ENCODE peak calls at places on chromosomes 6 and 20, in nine cellular contexts. Q, Z, K, P, J, X, T, F and W are unnamed samples.

GRCh38 chr20:46060301-46060881 is 29.4 kb downstream of the NCOA5 start:
- DNase-seq in P (no peak), T (no peak), X (no peak), J (no peak), F (no peak), Z (no peak), K (no peak), Q (no peak), W (peak; percentile 31)

GRCh38 chr6:25960689-25961088 is 1.9 kb upstream of the TRIM38 start:
- DNase-seq in J (no peak), T (no peak), Z (no peak), X (no peak), F (no peak), P (no peak), K (no peak), Q (no peak), W (no peak)

GRCh38 chr20:11001767-11002540 is 328.2 kb upstream of the JAG1 start:
- DNase-seq in Q (no peak), T (no peak), Z (peak; percentile 29), F (peak; percentile 91), J (no peak), K (no peak), P (no peak), X (no peak), W (no peak)

GRCh38 chr6:54267798-54268197 is 40.4 kb upstream of the TINAG start:
- DNase-seq in Z (no peak), Q (no peak), P (no peak), J (peak; percentile 65), K (peak; percentile 29), F (peak; percentile 3), X (no peak), T (no peak), W (no peak)

GRCh38 chr6:128739112-128739511 is 143.8 kb upstream of the LAMA2 start:
- DNase-seq in J (no peak), P (no peak), T (no peak), K (no peak), Q (no peak), Z (no peak), F (no peak), X (no peak), W (no peak)

GRCh38 chr20:50304883-50305635 is 114.4 kb downstream of the CEBPB start:
- DNase-seq in Z (peak; percentile 94), J (peak; percentile 93), Q (peak; percentile 95), T (no peak), F (no peak), X (peak; percentile 97), K (peak; percentile 97), P (peak; percentile 92), W (no peak)

GRCh38 chr6:3294921-3295871 is 36.4 kb downstream of the PSMG4 start:
- DNase-seq in Q (no peak), J (no peak), X (peak; percentile 7), T (no peak), P (no peak), K (peak; percentile 6), F (no peak), Z (peak; percentile 91), W (no peak)

GRCh38 chr20:460707-461106 is 1.6 kb downstream of the TBC1D20 start:
- DNase-seq in J (peak; percentile 68), K (peak; percentile 64), Q (no peak), P (no peak), Z (peak; percentile 26), T (no peak), F (peak; percentile 54), X (no peak), W (no peak)

GRCh38 chr6:108164815-108165706 is 761 bp upstream of the NR2E1 start:
- DNase-seq in K (no peak), Z (no peak), T (no peak), P (no peak), F (no peak), X (no peak), Q (no peak), J (no peak), W (no peak)

GRCh38 chr6:46491789-46492547 is 719 bp upstream of the RCAN2 start:
- DNase-seq in Q (peak; percentile 50), F (peak; percentile 14), Z (peak; percentile 26), K (peak; percentile 36), P (peak; percentile 77), T (peak; percentile 13), X (peak; percentile 50), J (peak; percentile 69), W (no peak)

GRCh38 chr20:11776687-11777086 is 141.0 kb upstream of the BTBD3 start:
- DNase-seq in Z (no peak), F (no peak), Q (no peak), P (no peak), X (no peak), K (no peak), T (no peak), J (no peak), W (no peak)

DNA sequence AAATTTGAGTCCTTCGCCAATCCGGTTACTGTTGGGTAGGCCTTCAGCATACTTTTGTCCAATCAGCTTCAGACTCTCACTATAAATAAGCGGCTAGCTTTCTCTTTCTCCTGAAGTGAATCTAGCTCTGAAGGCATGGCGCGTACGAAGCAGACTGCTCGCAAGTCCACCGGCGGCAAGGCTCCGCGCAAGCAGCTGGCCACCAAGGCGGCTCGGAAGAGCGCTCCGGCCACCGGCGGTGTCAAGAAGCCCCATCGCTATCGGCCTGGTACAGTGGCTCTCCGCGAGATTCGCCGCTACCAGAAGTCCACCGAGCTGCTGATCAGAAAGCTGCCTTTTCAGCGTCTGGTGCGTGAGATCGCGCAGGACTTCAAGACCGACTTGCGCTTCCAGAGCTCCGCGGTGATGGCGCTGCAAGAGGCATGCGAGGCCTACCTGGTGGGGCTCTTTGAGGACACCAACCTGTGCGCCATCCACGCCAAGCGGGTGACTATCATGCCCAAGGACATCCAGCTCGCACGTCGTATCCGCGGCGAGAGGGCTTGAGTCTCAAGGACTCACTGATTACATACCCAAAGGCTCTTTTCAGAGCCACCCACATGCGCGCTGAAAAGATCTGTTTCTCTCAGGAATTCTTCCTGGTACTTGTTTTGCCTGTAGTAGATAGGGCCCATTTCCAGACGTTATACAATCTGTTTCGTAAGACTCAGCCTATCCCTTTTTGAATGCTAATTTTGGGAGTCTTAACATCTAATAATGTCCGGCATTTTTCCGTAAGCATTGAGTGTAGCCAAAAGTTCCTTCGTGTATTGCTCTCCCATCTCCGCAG is 102.0 kb downstream of the OR2B2 start:
- DNase-seq in P (peak; percentile 78), K (peak; percentile 77), J (peak; percentile 92), T (peak; percentile 40), F (peak; percentile 80), X (peak; percentile 90), Q (peak; percentile 69), Z (peak; percentile 33), W (peak; percentile 98)
- TF ChIP-seq POLR2A in P (peak; percentile 69), K (peak; percentile 99), J (peak; percentile 98), T (peak; percentile 100), F (peak; percentile 97), X (peak; percentile 97), Q (peak; percentile 97), Z (peak; percentile 76), W (peak; percentile 95)

GRCh38 chr6:37551446-37551845 is 51.8 kb upstream of the CCDC167 start:
- DNase-seq in K (no peak), J (no peak), F (no peak), T (no peak), P (no peak), X (no peak), Z (no peak), Q (no peak), W (no peak)
- TF ChIP-seq POLR2A in K (no peak), J (no peak), F (no peak), T (no peak), P (no peak), X (no peak), Z (no peak), Q (no peak), W (no peak)

DNA sequence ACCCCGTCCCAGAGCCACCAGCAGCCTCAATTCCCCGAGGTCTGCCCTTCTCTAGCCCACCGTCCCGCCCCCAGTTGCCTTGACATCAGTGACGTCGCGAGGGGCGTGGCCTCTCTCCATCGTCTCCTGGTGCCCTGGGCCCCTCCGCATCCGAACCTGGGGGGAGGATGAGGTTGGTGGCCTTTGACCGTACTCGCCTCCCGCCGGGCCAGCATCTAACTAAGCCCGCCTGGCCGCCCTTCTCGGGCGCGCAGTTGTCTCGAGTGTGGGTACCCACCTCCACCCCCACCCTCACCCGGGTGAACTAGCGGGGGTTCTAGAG is 5.5 kb upstream of the ARMC12 start:
- DNase-seq in T (peak; percentile 88), K (peak; percentile 97), Q (peak; percentile 98), X (peak; percentile 99), J (peak; percentile 98), Z (peak; percentile 93), P (peak; percentile 98), F (peak; percentile 81), W (peak; percentile 72)
- TF ChIP-seq POLR2A in T (peak; percentile 58), K (peak; percentile 64), Q (peak; percentile 92), X (peak; percentile 89), J (peak; percentile 39), Z (no peak), P (peak; percentile 75), F (peak; percentile 17), W (peak; percentile 88)

GRCh38 chr6:27472182-27472616 is 706 bp downstream of the ZNF184 start:
- DNase-seq in J (peak; percentile 75), X (peak; percentile 69), P (no peak), F (peak; percentile 33), T (peak; percentile 19), Z (peak; percentile 19), Q (peak; percentile 53), K (peak; percentile 62), W (peak; percentile 62)
- TF ChIP-seq POLR2A in J (no peak), X (no peak), P (no peak), F (no peak), T (no peak), Z (no peak), Q (no peak), K (no peak), W (no peak)

DNA sequence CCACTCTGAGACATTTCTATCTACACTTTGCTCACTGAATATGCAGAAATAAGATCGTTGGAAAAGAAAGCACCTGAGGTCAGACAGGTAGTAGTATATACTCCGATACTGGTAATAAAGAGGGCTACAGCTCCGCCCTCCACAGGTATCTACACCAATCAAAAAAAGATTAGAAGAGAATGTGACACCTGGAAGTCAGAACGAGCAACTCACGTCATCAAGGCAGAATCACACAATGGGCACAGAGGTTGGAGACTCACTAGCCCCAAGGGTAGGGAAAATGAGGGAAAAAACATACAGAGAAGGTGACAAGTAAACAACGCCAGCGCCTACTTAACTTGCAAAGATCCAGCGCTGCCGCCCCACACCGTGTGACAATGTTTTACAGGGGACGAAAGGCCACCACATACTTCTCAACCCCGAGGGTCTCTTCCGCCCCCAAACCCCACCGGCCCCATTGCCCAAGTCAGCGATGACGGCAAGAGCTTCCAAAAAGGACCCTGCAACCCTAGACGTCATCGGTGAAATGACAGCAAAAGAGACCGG is 656 bp downstream of the LMBRD1 start:
- DNase-seq in Q (no peak), P (no peak), F (peak; percentile 5), K (peak; percentile 66), T (no peak), J (peak; percentile 54), X (no peak), Z (peak; percentile 24), W (no peak)
- TF ChIP-seq POLR2A in Q (no peak), P (no peak), F (no peak), K (peak; percentile 55), T (peak; percentile 16), J (no peak), X (no peak), Z (peak; percentile 50), W (no peak)

GRCh38 chr6:100880901-100881706 is at the start of gene ASCC3:
- DNase-seq in F (peak; percentile 53), Q (peak; percentile 92), J (peak; percentile 96), P (peak; percentile 97), K (peak; percentile 94), X (peak; percentile 89), T (peak; percentile 74), Z (peak; percentile 74), W (peak; percentile 63)
- TF ChIP-seq POLR2A in F (peak; percentile 77), Q (peak; percentile 72), J (peak; percentile 19), P (no peak), K (peak; percentile 88), X (peak; percentile 56), T (peak; percentile 72), Z (peak; percentile 61), W (peak; percentile 98)